ENCODE peak calls at places on chromosomes 13 and 19, in eight cellular contexts. S is activated naive CD8-positive, alpha-beta T cell treated with anti-CD3 and anti-CD28 coated beads, Interleukin-2, amount 10 ng/mL, durations not matched to agents 7 days and 5 days; L is stimulated activated CD4-positive, alpha-beta T cell treated with anti-CD3 and anti-CD28 coated beads, Interleukin-4, amount 100 ng/mL, for 4 hours; D is left cardiac atrium; M is NCI-H1694 treated with DMSO at 0.1 percent for 48 hours; E is mammary epithelial cell; J is left ventricle myocardium superior; C is immature natural killer cell. B is an unnamed sample.

GRCh38 chr13:42525035-42525504 is 48.9 kb upstream of the TNFSF11 start:
- DNase-seq in S (no peak), L (no peak), D (no peak), M (no peak), E (peak), J (no peak), C (no peak), B (no peak)

GRCh38 chr13:97329331-97329730 is 104.6 kb upstream of the RAP2A start:
- DNase-seq in S (no peak), L (no peak), D (no peak), M (no peak), E (no peak), J (no peak), C (no peak), B (no peak)

GRCh38 chr13:92769064-92769463 is 457.5 kb upstream of the GPC6 start:
- DNase-seq in S (no peak), L (no peak), D (no peak), M (no peak), E (no peak), J (no peak), C (no peak), B (no peak)

GRCh38 chr19:1173845-1174809 is at the start of gene SBNO2:
- DNase-seq in S (peak), L (peak), D (peak), M (peak), E (peak), J (peak), C (peak), B (peak)

GRCh38 chr13:109782066-109782822 is 4.1 kb downstream of the IRS2 start:
- DNase-seq in S (no peak), L (no peak), D (no peak), M (no peak), E (no peak), J (no peak), C (peak), B (no peak)

GRCh38 chr19:7348587-7349230 is at the start of gene ARHGEF18:
- DNase-seq in S (peak), L (peak), D (no peak), M (peak), E (no peak), J (peak), C (no peak), B (no peak)

GRCh38 chr13:106472621-106473020 is 62.8 kb downstream of the EFNB2 start:
- DNase-seq in S (no peak), L (no peak), D (no peak), M (no peak), E (peak), J (no peak), C (no peak), B (no peak)

GRCh38 chr13:50285283-50285682 is 270.0 kb downstream of the KCNRG start:
- DNase-seq in S (no peak), L (no peak), D (no peak), M (no peak), E (no peak), J (no peak), C (no peak), B (no peak)

GRCh38 chr13:109479991-109480696 is 306.2 kb downstream of the IRS2 start:
- DNase-seq in S (no peak), L (no peak), D (peak), M (no peak), E (peak), J (no peak), C (no peak), B (no peak)

GRCh38 chr19:2461751-2462634 is 5.2 kb upstream of the LMNB2 start:
- DNase-seq in S (peak), L (peak), D (peak), M (no peak), E (peak), J (peak), C (peak), B (peak)

GRCh38 chr19:1451916-1452801 is 2.2 kb downstream of the APC2 start:
- DNase-seq in S (no peak), L (no peak), D (no peak), M (no peak), E (no peak), J (peak), C (no peak), B (no peak)

GRCh38 chr13:26929971-26930730 is 169.6 kb upstream of the GPR12 start:
- DNase-seq in S (peak), L (peak), D (peak), M (peak), E (peak), J (peak), C (peak), B (peak)

GRCh38 chr13:75870397-75870801 is 234.3 kb downstream of the LMO7 start:
- DNase-seq in S (peak), L (no peak), D (no peak), M (peak), E (no peak), J (no peak), C (peak), B (no peak)

GRCh38 chr19:39416626-39417120 is 4.2 kb downstream of the PLEKHG2 start:
- DNase-seq in S (no peak), L (no peak), D (no peak), M (no peak), E (no peak), J (no peak), C (no peak), B (no peak)

GRCh38 chr19:53774011-53774410 is 50.1 kb downstream of the NLRP12 start:
- DNase-seq in S (no peak), L (no peak), D (no peak), M (no peak), E (no peak), J (no peak), C (no peak), B (no peak)

GRCh38 chr19:7426986-7427385 is 61.8 kb downstream of the PEX11G start:
- DNase-seq in S (no peak), L (no peak), D (no peak), M (no peak), E (no peak), J (no peak), C (no peak), B (no peak)

GRCh38 chr19:54030895-54031586 is 32.7 kb downstream of the VSTM1 start:
- DNase-seq in S (no peak), L (no peak), D (no peak), M (no peak), E (no peak), J (no peak), C (no peak), B (no peak)

GRCh38 chr19:17209126-17210036 is 5.8 kb upstream of the USE1 start:
- DNase-seq in S (peak), L (peak), D (no peak), M (no peak), E (no peak), J (peak), C (no peak), B (no peak)

GRCh38 chr13:42011601-42012401 is 36.6 kb upstream of the DGKH start:
- DNase-seq in S (no peak), L (no peak), D (no peak), M (no peak), E (no peak), J (no peak), C (no peak), B (no peak)

GRCh38 chr19:31387662-31388175 is 38.5 kb upstream of the TSHZ3 start:
- DNase-seq in S (no peak), L (no peak), D (no peak), M (no peak), E (no peak), J (no peak), C (no peak), B (no peak)

GRCh38 chr19:1507763-1508506 is 4.9 kb downstream of the ADAMTSL5 start:
- DNase-seq in S (peak), L (peak), D (peak), M (peak), E (peak), J (peak), C (peak), B (peak)

GRCh38 chr19:16544468-16545231 is 2.4 kb upstream of the CHERP start:
- DNase-seq in S (no peak), L (no peak), D (no peak), M (no peak), E (no peak), J (no peak), C (no peak), B (no peak)

GRCh38 chr19:41792513-41793413 is 3.6 kb upstream of the CEACAM3 start:
- DNase-seq in S (peak), L (peak), D (peak), M (no peak), E (peak), J (peak), C (no peak), B (peak)

GRCh38 chr13:45416521-45417125 is 1.6 kb downstream of the SLC25A30 start:
- DNase-seq in S (no peak), L (no peak), D (no peak), M (no peak), E (no peak), J (no peak), C (no peak), B (no peak)

GRCh38 chr13:111531505-111531904 is 211.1 kb downstream of the TEX29 start:
- DNase-seq in S (no peak), L (no peak), D (no peak), M (peak), E (no peak), J (no peak), C (peak), B (no peak)

GRCh38 chr19:16367269-16367683 is 42.6 kb downstream of the KLF2 start:
- DNase-seq in S (peak), L (no peak), D (no peak), M (no peak), E (no peak), J (peak), C (peak), B (no peak)

GRCh38 chr19:46860846-46861690 is at the start of gene ARHGAP35:
- DNase-seq in S (no peak), L (no peak), D (no peak), M (no peak), E (no peak), J (peak), C (no peak), B (peak)

GRCh38 chr19:48698046-48698445 is 2.3 kb downstream of the FUT2 start:
- DNase-seq in S (no peak), L (no peak), D (no peak), M (no peak), E (peak), J (no peak), C (no peak), B (no peak)

GRCh38 chr19:55344444-55344843 is 4.8 kb downstream of the KMT5C start:
- DNase-seq in S (no peak), L (no peak), D (no peak), M (peak), E (peak), J (no peak), C (no peak), B (no peak)

GRCh38 chr13:110882228-110882627 is 32.6 kb downstream of the ANKRD10 start:
- DNase-seq in S (no peak), L (no peak), D (no peak), M (no peak), E (no peak), J (no peak), C (no peak), B (no peak)

GRCh38 chr19:35446194-35446593 is 1.9 kb upstream of the FFAR2 start:
- DNase-seq in S (no peak), L (no peak), D (no peak), M (no peak), E (no peak), J (no peak), C (peak), B (no peak)

GRCh38 chr19:49851456-49852259 is 699 bp downstream of the PTOV1 start:
- DNase-seq in S (peak), L (peak), D (no peak), M (peak), E (no peak), J (peak), C (no peak), B (peak)